ENCODE peak calls at places on chromosomes 1 and 21, in nine cellular contexts. One of them, this sample, is unnamed.

GRCh38 chr1:109084563-109085517 is 5.7 kb upstream of the TMEM167B start:
- DNase-seq in epithelial cell of proximal tubule: no peak
- DNase-seq in uterus: no peak
- DNase-seq in fibroblast of the aortic adventitia: no peak
- DNase-seq in fibroblast of lung: peak
- DNase-seq in astrocyte of the spinal cord: peak
- DNase-seq in thoracic aorta: no peak
- DNase-seq in K562: no peak
- DNase-seq in BJ: no peak
- DNase-seq in this sample: no peak

GRCh38 chr1:228264100-228264816 is 56.4 kb downstream of the OBSCN start:
- DNase-seq in epithelial cell of proximal tubule: no peak
- DNase-seq in uterus: no peak
- DNase-seq in fibroblast of the aortic adventitia: no peak
- DNase-seq in fibroblast of lung: no peak
- DNase-seq in astrocyte of the spinal cord: no peak
- DNase-seq in thoracic aorta: no peak
- DNase-seq in K562: no peak
- DNase-seq in BJ: no peak
- DNase-seq in this sample: no peak

GRCh38 chr1:157147906-157148717 is 9.9 kb upstream of the ETV3 start:
- DNase-seq in epithelial cell of proximal tubule: no peak
- DNase-seq in uterus: no peak
- DNase-seq in fibroblast of the aortic adventitia: peak
- DNase-seq in fibroblast of lung: peak
- DNase-seq in astrocyte of the spinal cord: no peak
- DNase-seq in thoracic aorta: no peak
- DNase-seq in K562: peak
- DNase-seq in BJ: no peak
- DNase-seq in this sample: no peak

GRCh38 chr1:27306892-27307850 is 14.8 kb upstream of the TMEM222 start:
- DNase-seq in epithelial cell of proximal tubule: no peak
- DNase-seq in uterus: no peak
- DNase-seq in fibroblast of the aortic adventitia: no peak
- DNase-seq in fibroblast of lung: no peak
- DNase-seq in astrocyte of the spinal cord: no peak
- DNase-seq in thoracic aorta: no peak
- DNase-seq in K562: peak
- DNase-seq in BJ: no peak
- DNase-seq in this sample: no peak

GRCh38 chr21:38984568-38984967 is 178.8 kb downstream of the ETS2 start:
- DNase-seq in epithelial cell of proximal tubule: no peak
- DNase-seq in uterus: no peak
- DNase-seq in fibroblast of the aortic adventitia: peak
- DNase-seq in fibroblast of lung: no peak
- DNase-seq in astrocyte of the spinal cord: no peak
- DNase-seq in thoracic aorta: no peak
- DNase-seq in K562: no peak
- DNase-seq in BJ: no peak
- DNase-seq in this sample: no peak

GRCh38 chr1:152089014-152089674 is at the start of gene TCHHL1:
- DNase-seq in epithelial cell of proximal tubule: no peak
- DNase-seq in uterus: no peak
- DNase-seq in fibroblast of the aortic adventitia: no peak
- DNase-seq in fibroblast of lung: no peak
- DNase-seq in astrocyte of the spinal cord: no peak
- DNase-seq in thoracic aorta: no peak
- DNase-seq in K562: no peak
- DNase-seq in BJ: no peak
- DNase-seq in this sample: no peak

GRCh38 chr1:181192277-181192676 is 103.8 kb downstream of the IER5 start:
- DNase-seq in epithelial cell of proximal tubule: no peak
- DNase-seq in uterus: no peak
- DNase-seq in fibroblast of the aortic adventitia: no peak
- DNase-seq in fibroblast of lung: no peak
- DNase-seq in astrocyte of the spinal cord: no peak
- DNase-seq in thoracic aorta: no peak
- DNase-seq in K562: no peak
- DNase-seq in BJ: no peak
- DNase-seq in this sample: no peak

GRCh38 chr1:233597489-233597901 is 16.4 kb upstream of the KCNK1 start:
- DNase-seq in epithelial cell of proximal tubule: no peak
- DNase-seq in uterus: no peak
- DNase-seq in fibroblast of the aortic adventitia: peak
- DNase-seq in fibroblast of lung: peak
- DNase-seq in astrocyte of the spinal cord: no peak
- DNase-seq in thoracic aorta: no peak
- DNase-seq in K562: no peak
- DNase-seq in BJ: no peak
- DNase-seq in this sample: no peak

GRCh38 chr1:35646043-35646442 is 4.7 kb upstream of the PSMB2 start:
- DNase-seq in epithelial cell of proximal tubule: no peak
- DNase-seq in uterus: no peak
- DNase-seq in fibroblast of the aortic adventitia: no peak
- DNase-seq in fibroblast of lung: no peak
- DNase-seq in astrocyte of the spinal cord: no peak
- DNase-seq in thoracic aorta: no peak
- DNase-seq in K562: peak
- DNase-seq in BJ: no peak
- DNase-seq in this sample: no peak

GRCh38 chr1:168737446-168737845 is 8.4 kb upstream of the DPT start:
- DNase-seq in epithelial cell of proximal tubule: no peak
- DNase-seq in uterus: no peak
- DNase-seq in fibroblast of the aortic adventitia: no peak
- DNase-seq in fibroblast of lung: no peak
- DNase-seq in astrocyte of the spinal cord: no peak
- DNase-seq in thoracic aorta: no peak
- DNase-seq in K562: no peak
- DNase-seq in BJ: no peak
- DNase-seq in this sample: no peak

GRCh38 chr1:112402682-112403643 is 6.9 kb downstream of the CTTNBP2NL start:
- DNase-seq in epithelial cell of proximal tubule: no peak
- DNase-seq in uterus: no peak
- DNase-seq in fibroblast of the aortic adventitia: no peak
- DNase-seq in fibroblast of lung: peak
- DNase-seq in astrocyte of the spinal cord: peak
- DNase-seq in thoracic aorta: no peak
- DNase-seq in K562: no peak
- DNase-seq in BJ: no peak
- DNase-seq in this sample: peak

DNA sequence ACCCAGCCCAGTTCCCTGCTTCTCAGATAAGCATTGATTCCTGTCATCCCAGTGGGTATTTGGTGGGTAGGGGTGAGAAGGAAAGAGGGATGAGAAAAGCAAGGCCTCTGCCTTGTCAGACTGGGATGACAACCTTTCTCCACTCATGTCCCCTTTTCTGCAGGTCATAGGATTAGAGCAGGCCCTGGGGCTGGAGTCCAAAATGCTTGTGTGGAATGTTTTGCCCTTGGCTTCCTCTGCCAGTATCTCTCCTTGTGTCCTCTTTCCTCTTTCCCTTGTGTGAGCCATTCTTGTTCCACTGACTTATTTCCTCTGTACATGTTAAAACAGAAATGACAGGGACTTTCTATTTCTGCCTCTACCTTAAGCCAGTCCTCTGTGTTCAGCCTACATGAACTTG is 4.1 kb downstream of the ATP2B4 start:
- DNase-seq in epithelial cell of proximal tubule: no peak
- DNase-seq in uterus: no peak
- DNase-seq in fibroblast of the aortic adventitia: no peak
- DNase-seq in fibroblast of lung: no peak
- DNase-seq in astrocyte of the spinal cord: no peak
- DNase-seq in thoracic aorta: no peak
- DNase-seq in K562: no peak
- DNase-seq in BJ: no peak
- DNase-seq in this sample: no peak
- H3K4me3 ChIP-seq in epithelial cell of proximal tubule: no peak
- H3K4me3 ChIP-seq in uterus: peak
- H3K4me3 ChIP-seq in fibroblast of the aortic adventitia: peak
- H3K4me3 ChIP-seq in fibroblast of lung: peak
- H3K4me3 ChIP-seq in astrocyte of the spinal cord: no peak
- H3K4me3 ChIP-seq in thoracic aorta: peak
- H3K4me3 ChIP-seq in K562: no peak
- H3K4me3 ChIP-seq in BJ: no peak
- H3K4me3 ChIP-seq in this sample: peak

DNA sequence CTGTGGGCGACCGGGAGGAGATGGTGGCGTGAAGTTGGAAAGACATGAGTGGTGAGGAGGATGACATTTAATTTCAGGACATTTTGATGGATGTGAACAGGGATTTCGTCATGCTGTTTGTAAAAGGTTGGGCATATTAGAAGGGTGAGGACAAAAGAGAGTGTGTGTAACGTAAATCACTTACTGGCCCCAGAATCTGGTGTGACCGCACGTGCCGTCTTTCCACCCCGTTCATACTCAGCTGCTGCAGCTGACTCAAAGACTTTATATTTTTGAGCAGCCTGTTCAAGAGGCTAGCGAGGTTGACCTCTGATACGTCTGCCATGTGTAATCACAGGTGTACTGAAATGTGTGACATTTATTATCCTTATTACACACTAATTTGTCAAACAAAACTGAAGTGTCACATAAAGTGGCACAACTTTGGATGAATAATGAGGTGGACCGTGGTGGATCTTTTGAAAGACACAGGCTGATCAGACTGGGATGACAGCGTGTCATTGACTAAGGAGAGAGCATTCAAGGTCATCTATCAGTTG is 66.6 kb upstream of the ERRFI1 start:
- DNase-seq in epithelial cell of proximal tubule: no peak
- DNase-seq in uterus: no peak
- DNase-seq in fibroblast of the aortic adventitia: no peak
- DNase-seq in fibroblast of lung: no peak
- DNase-seq in astrocyte of the spinal cord: no peak
- DNase-seq in thoracic aorta: no peak
- DNase-seq in K562: no peak
- DNase-seq in BJ: no peak
- DNase-seq in this sample: no peak
- TF ChIP-seq CTCF in epithelial cell of proximal tubule: no peak
- TF ChIP-seq CTCF in uterus: no peak
- TF ChIP-seq CTCF in fibroblast of the aortic adventitia: no peak
- TF ChIP-seq CTCF in fibroblast of lung: no peak
- TF ChIP-seq CTCF in astrocyte of the spinal cord: no peak
- TF ChIP-seq CTCF in thoracic aorta: no peak
- TF ChIP-seq CTCF in K562: no peak
- TF ChIP-seq CTCF in BJ: no peak
- TF ChIP-seq CTCF in this sample: no peak

DNA sequence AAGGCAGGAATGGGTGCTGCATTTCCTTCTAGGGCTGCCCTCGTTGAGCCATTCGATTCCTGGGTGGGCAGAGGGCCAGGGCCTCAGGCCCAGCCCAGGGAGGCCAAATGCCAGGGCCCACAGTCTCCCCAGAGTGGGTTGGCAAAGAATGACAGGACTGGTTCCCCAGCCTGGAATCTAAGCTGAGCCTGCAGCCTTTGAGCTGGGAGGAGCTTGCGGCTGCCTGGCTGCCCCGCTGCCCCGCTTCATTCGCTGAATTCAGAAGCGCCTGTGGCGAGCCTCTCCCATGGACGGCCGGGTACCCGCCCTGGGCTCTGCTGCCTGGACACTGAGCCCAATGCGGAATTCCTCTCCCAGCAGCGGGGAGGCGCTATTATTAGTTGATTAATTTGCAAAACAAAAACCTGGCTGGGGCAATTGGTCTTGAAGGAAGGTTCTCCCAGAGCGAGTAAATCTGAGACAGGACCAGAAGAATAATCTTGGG is 32.3 kb upstream of the TARDBP start:
- DNase-seq in epithelial cell of proximal tubule: no peak
- DNase-seq in uterus: peak
- DNase-seq in fibroblast of the aortic adventitia: peak
- DNase-seq in fibroblast of lung: peak
- DNase-seq in astrocyte of the spinal cord: peak
- DNase-seq in thoracic aorta: peak
- DNase-seq in K562: no peak
- DNase-seq in BJ: no peak
- DNase-seq in this sample: no peak
- H3K4me3 ChIP-seq in epithelial cell of proximal tubule: peak
- H3K4me3 ChIP-seq in uterus: peak
- H3K4me3 ChIP-seq in fibroblast of the aortic adventitia: peak
- H3K4me3 ChIP-seq in fibroblast of lung: peak
- H3K4me3 ChIP-seq in astrocyte of the spinal cord: no peak
- H3K4me3 ChIP-seq in thoracic aorta: peak
- H3K4me3 ChIP-seq in K562: no peak
- H3K4me3 ChIP-seq in BJ: no peak
- H3K4me3 ChIP-seq in this sample: no peak

DNA sequence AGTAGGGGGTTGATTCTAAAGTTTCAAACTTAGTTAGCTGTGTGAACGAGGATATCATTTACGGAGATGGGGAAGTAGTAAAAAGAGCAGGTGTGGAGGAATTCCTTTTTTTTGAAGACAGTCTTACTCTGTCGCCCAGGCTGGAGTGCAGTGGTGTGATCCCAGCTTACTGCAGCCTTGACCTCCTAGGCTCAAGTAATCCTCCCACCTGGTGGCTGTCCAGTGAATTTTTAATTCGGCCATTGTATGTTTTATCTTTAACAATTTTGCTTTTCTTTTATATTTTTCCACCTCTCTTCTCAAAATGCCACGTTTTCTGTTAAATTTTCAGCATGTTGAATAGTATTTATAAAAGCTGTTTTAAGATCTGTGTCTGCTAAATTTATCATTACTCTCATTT is 12.3 kb upstream of the CENPF start:
- DNase-seq in epithelial cell of proximal tubule: no peak
- DNase-seq in uterus: no peak
- DNase-seq in fibroblast of the aortic adventitia: no peak
- DNase-seq in fibroblast of lung: no peak
- DNase-seq in astrocyte of the spinal cord: no peak
- DNase-seq in thoracic aorta: no peak
- DNase-seq in K562: no peak
- DNase-seq in BJ: no peak
- DNase-seq in this sample: no peak
- TF ChIP-seq CTCF in epithelial cell of proximal tubule: no peak
- TF ChIP-seq CTCF in uterus: no peak
- TF ChIP-seq CTCF in fibroblast of the aortic adventitia: no peak
- TF ChIP-seq CTCF in fibroblast of lung: no peak
- TF ChIP-seq CTCF in astrocyte of the spinal cord: no peak
- TF ChIP-seq CTCF in thoracic aorta: no peak
- TF ChIP-seq CTCF in K562: peak
- TF ChIP-seq CTCF in BJ: peak
- TF ChIP-seq CTCF in this sample: no peak

GRCh38 chr1:94721240-94721639 is 98.9 kb upstream of the SLC44A3 start:
- DNase-seq in epithelial cell of proximal tubule: no peak
- DNase-seq in uterus: no peak
- DNase-seq in fibroblast of the aortic adventitia: no peak
- DNase-seq in fibroblast of lung: no peak
- DNase-seq in astrocyte of the spinal cord: no peak
- DNase-seq in thoracic aorta: no peak
- DNase-seq in K562: no peak
- DNase-seq in BJ: no peak
- DNase-seq in this sample: no peak
- H3K4me3 ChIP-seq in epithelial cell of proximal tubule: no peak
- H3K4me3 ChIP-seq in uterus: no peak
- H3K4me3 ChIP-seq in fibroblast of the aortic adventitia: no peak
- H3K4me3 ChIP-seq in fibroblast of lung: no peak
- H3K4me3 ChIP-seq in astrocyte of the spinal cord: no peak
- H3K4me3 ChIP-seq in thoracic aorta: no peak
- H3K4me3 ChIP-seq in K562: no peak
- H3K4me3 ChIP-seq in BJ: no peak
- H3K4me3 ChIP-seq in this sample: no peak

This sample was measured in AG04449.